ENCODE peak calls at places on chromosome 7, in six cellular contexts. J is epithelial cell of esophagus, M is heart left ventricle, O is uterus, A is AG08395, F is posterior vena cava. P is an unnamed sample.
A peak's percentile ranks its signal among the peaks of the same experiment; 100 is the strongest.

GRCh38 chr7:158682456-158682855 is 22.1 kb downstream of the NCAPG2 start:
- DNase-seq in M (no peak), F (no peak), O (no peak), A (no peak), J (no peak), P (no peak)

GRCh38 chr7:142385528-142386340 is 127.9 kb upstream of the PRSS58 start:
- DNase-seq in M (peak; percentile 41), O (no peak), J (peak; percentile 83), A (peak; percentile 54), F (no peak), P (peak; percentile 52)

GRCh38 chr7:68014031-68014774 is 1017.6 kb downstream of the TYW1 start:
- DNase-seq in M (no peak), F (no peak), J (no peak), A (no peak), O (no peak), P (no peak)

GRCh38 chr7:13830604-13830915 is 158.9 kb downstream of the ETV1 start:
- DNase-seq in M (no peak), A (no peak), O (no peak), J (no peak), F (no peak), P (no peak)

GRCh38 chr7:112962815-112963214 is 123.8 kb downstream of the GPR85 start:
- DNase-seq in O (no peak), M (no peak), J (no peak), A (no peak), F (no peak), P (no peak)

GRCh38 chr7:112945046-112945445 is 141.6 kb downstream of the GPR85 start:
- DNase-seq in J (no peak), A (no peak), M (no peak), F (no peak), O (no peak), P (no peak)

GRCh38 chr7:159040146-159040545 is 104.5 kb downstream of the VIPR2 start:
- DNase-seq in M (no peak), F (peak; percentile 67), A (no peak), O (no peak), J (no peak), P (no peak)

GRCh38 chr7:66557214-66558200 is 71.2 kb upstream of the KCTD7 start:
- DNase-seq in O (peak; percentile 76), F (peak; percentile 93), A (peak; percentile 72), M (peak; percentile 66), J (peak; percentile 52), P (peak; percentile 50)

GRCh38 chr7:16619979-16620408 is 25.6 kb downstream of the ANKMY2 start:
- DNase-seq in M (no peak), A (no peak), F (no peak), J (peak; percentile 49), O (no peak), P (no peak)

GRCh38 chr7:130925136-130925794 is 191.3 kb upstream of the KLF14 start:
- DNase-seq in J (no peak), F (no peak), M (no peak), O (no peak), A (no peak), P (no peak)

GRCh38 chr7:157700237-157701005 is 363.6 kb downstream of the DNAJB6 start:
- DNase-seq in A (no peak), M (peak; percentile 7), O (no peak), J (no peak), F (peak; percentile 45), P (no peak)

GRCh38 chr7:130298927-130299326 is 6.0 kb downstream of the CPA4 start:
- DNase-seq in O (no peak), A (no peak), J (peak; percentile 62), F (no peak), M (no peak), P (no peak)

P was measured in globus pallidus.